ENCODE peak calls at places on chromosomes 5 and 9, in ten cellular contexts. One of them, this sample, is unnamed.

GRCh38 chr5:113246371-113246870 is 188.4 kb downstream of the TSSK1B start:
- DNase-seq in lower leg skin: no peak
- DNase-seq in cardiac muscle cell: no peak
- DNase-seq in heart right ventricle: no peak
- DNase-seq in Calu3: no peak
- DNase-seq in bronchial epithelial cell: no peak
- DNase-seq in mucosa of descending colon: no peak
- DNase-seq in astrocyte of the cerebellum: no peak
- DNase-seq in AG09319: no peak
- DNase-seq in fibroblast of the aortic adventitia: peak
- DNase-seq in this sample: no peak

GRCh38 chr9:96655198-96655851 is at the start of gene PRXL2C:
- DNase-seq in lower leg skin: peak
- DNase-seq in cardiac muscle cell: peak
- DNase-seq in heart right ventricle: peak
- DNase-seq in Calu3: peak
- DNase-seq in bronchial epithelial cell: peak
- DNase-seq in mucosa of descending colon: peak
- DNase-seq in astrocyte of the cerebellum: peak
- DNase-seq in AG09319: peak
- DNase-seq in fibroblast of the aortic adventitia: peak
- DNase-seq in this sample: peak

GRCh38 chr5:135535820-135536801 is at the start of gene NEUROG1:
- DNase-seq in lower leg skin: no peak
- DNase-seq in cardiac muscle cell: peak
- DNase-seq in heart right ventricle: no peak
- DNase-seq in Calu3: no peak
- DNase-seq in bronchial epithelial cell: no peak
- DNase-seq in mucosa of descending colon: peak
- DNase-seq in astrocyte of the cerebellum: no peak
- DNase-seq in AG09319: no peak
- DNase-seq in fibroblast of the aortic adventitia: no peak
- DNase-seq in this sample: no peak

GRCh38 chr5:159341145-159341544 is 10.9 kb upstream of the IL12B start:
- DNase-seq in lower leg skin: no peak
- DNase-seq in cardiac muscle cell: no peak
- DNase-seq in heart right ventricle: no peak
- DNase-seq in Calu3: no peak
- DNase-seq in bronchial epithelial cell: peak
- DNase-seq in mucosa of descending colon: no peak
- DNase-seq in astrocyte of the cerebellum: no peak
- DNase-seq in AG09319: no peak
- DNase-seq in fibroblast of the aortic adventitia: no peak
- DNase-seq in this sample: no peak

GRCh38 chr9:132030626-132031325 is 48.9 kb downstream of the MED27 start:
- DNase-seq in lower leg skin: no peak
- DNase-seq in cardiac muscle cell: no peak
- DNase-seq in heart right ventricle: no peak
- DNase-seq in Calu3: no peak
- DNase-seq in bronchial epithelial cell: no peak
- DNase-seq in mucosa of descending colon: no peak
- DNase-seq in astrocyte of the cerebellum: no peak
- DNase-seq in AG09319: no peak
- DNase-seq in fibroblast of the aortic adventitia: no peak
- DNase-seq in this sample: no peak

GRCh38 chr5:179700401-179700918 is 1.7 kb downstream of the CANX start:
- DNase-seq in lower leg skin: no peak
- DNase-seq in cardiac muscle cell: peak
- DNase-seq in heart right ventricle: no peak
- DNase-seq in Calu3: peak
- DNase-seq in bronchial epithelial cell: peak
- DNase-seq in mucosa of descending colon: no peak
- DNase-seq in astrocyte of the cerebellum: no peak
- DNase-seq in AG09319: no peak
- DNase-seq in fibroblast of the aortic adventitia: peak
- DNase-seq in this sample: no peak

GRCh38 chr9:86341007-86341491 is 13.2 kb downstream of the TUT7 start:
- DNase-seq in lower leg skin: no peak
- DNase-seq in cardiac muscle cell: no peak
- DNase-seq in heart right ventricle: no peak
- DNase-seq in Calu3: no peak
- DNase-seq in bronchial epithelial cell: peak
- DNase-seq in mucosa of descending colon: no peak
- DNase-seq in astrocyte of the cerebellum: no peak
- DNase-seq in AG09319: no peak
- DNase-seq in fibroblast of the aortic adventitia: no peak
- DNase-seq in this sample: no peak

GRCh38 chr5:133877351-133878235 is 90.8 kb downstream of the C5orf15 start:
- DNase-seq in lower leg skin: no peak
- DNase-seq in cardiac muscle cell: no peak
- DNase-seq in heart right ventricle: no peak
- DNase-seq in Calu3: no peak
- DNase-seq in bronchial epithelial cell: no peak
- DNase-seq in mucosa of descending colon: no peak
- DNase-seq in astrocyte of the cerebellum: no peak
- DNase-seq in AG09319: no peak
- DNase-seq in fibroblast of the aortic adventitia: no peak
- DNase-seq in this sample: no peak

GRCh38 chr5:171954721-171955120 is 51.7 kb downstream of the FBXW11 start:
- DNase-seq in lower leg skin: no peak
- DNase-seq in cardiac muscle cell: no peak
- DNase-seq in heart right ventricle: no peak
- DNase-seq in Calu3: no peak
- DNase-seq in bronchial epithelial cell: peak
- DNase-seq in mucosa of descending colon: no peak
- DNase-seq in astrocyte of the cerebellum: no peak
- DNase-seq in AG09319: no peak
- DNase-seq in fibroblast of the aortic adventitia: peak
- DNase-seq in this sample: no peak

GRCh38 chr9:21326526-21327139 is 8.6 kb downstream of the KLHL9 start:
- DNase-seq in lower leg skin: no peak
- DNase-seq in cardiac muscle cell: peak
- DNase-seq in heart right ventricle: no peak
- DNase-seq in Calu3: no peak
- DNase-seq in bronchial epithelial cell: peak
- DNase-seq in mucosa of descending colon: no peak
- DNase-seq in astrocyte of the cerebellum: peak
- DNase-seq in AG09319: no peak
- DNase-seq in fibroblast of the aortic adventitia: peak
- DNase-seq in this sample: no peak

DNA sequence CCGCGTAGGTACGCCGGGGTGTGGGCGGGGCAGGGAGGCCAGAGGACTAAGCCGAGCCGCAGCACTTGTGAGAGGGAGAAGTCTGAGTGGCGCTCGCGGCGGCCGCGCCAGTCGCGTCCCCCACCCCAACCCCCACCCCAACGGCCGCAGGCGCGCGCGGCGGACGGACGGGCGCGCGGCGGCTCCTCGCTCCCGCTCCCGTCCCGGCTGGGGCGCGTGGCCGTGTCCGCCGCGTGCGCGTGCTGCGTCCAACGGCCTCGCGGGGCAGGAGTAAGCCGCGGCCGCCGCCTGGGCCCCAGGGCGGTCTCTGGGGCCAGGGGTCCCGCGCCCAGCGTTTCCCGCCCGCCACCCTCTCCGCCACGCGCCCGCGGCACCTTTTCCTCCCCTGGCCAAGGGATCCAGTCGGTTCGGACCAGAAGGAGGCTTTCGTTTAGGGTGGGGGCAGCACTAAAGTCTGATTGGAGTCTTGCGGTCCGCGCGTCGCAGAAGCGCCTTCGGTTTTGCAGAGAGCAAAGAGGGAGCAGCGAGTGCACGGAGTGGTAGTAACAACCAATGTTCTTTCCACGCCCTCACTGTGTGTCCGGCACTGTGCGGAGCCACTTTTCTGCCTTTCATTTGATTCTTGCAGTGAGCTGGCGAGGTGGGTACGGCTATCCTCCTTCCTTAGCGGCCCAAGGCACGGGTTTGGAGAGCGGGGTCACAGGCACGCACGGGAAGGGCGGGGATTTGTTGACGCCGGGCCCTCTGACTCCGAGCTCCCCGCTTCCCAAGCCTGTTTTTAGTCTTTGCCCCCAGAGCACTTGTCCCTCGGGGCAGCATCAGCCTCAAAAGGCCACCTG is 494 bp downstream of the G3BP1 start:
- DNase-seq in lower leg skin: peak
- DNase-seq in cardiac muscle cell: peak
- DNase-seq in heart right ventricle: peak
- DNase-seq in Calu3: peak
- DNase-seq in bronchial epithelial cell: no peak
- DNase-seq in mucosa of descending colon: peak
- DNase-seq in astrocyte of the cerebellum: no peak
- DNase-seq in AG09319: no peak
- DNase-seq in fibroblast of the aortic adventitia: peak
- DNase-seq in this sample: no peak
- TF ChIP-seq CTCF in lower leg skin: no peak
- TF ChIP-seq CTCF in cardiac muscle cell: no peak
- TF ChIP-seq CTCF in heart right ventricle: no peak
- TF ChIP-seq CTCF in Calu3: no peak
- TF ChIP-seq CTCF in bronchial epithelial cell: no peak
- TF ChIP-seq CTCF in mucosa of descending colon: no peak
- TF ChIP-seq CTCF in astrocyte of the cerebellum: no peak
- TF ChIP-seq CTCF in AG09319: no peak
- TF ChIP-seq CTCF in fibroblast of the aortic adventitia: no peak
- TF ChIP-seq CTCF in this sample: no peak

GRCh38 chr5:177531209-177531940 is 14.6 kb upstream of the DDX41 start:
- DNase-seq in lower leg skin: no peak
- DNase-seq in cardiac muscle cell: no peak
- DNase-seq in heart right ventricle: no peak
- DNase-seq in Calu3: no peak
- DNase-seq in bronchial epithelial cell: peak
- DNase-seq in mucosa of descending colon: no peak
- DNase-seq in astrocyte of the cerebellum: no peak
- DNase-seq in AG09319: no peak
- DNase-seq in fibroblast of the aortic adventitia: no peak
- DNase-seq in this sample: no peak

GRCh38 chr5:177538876-177539275 is 15.5 kb downstream of the FAM193B start:
- DNase-seq in lower leg skin: no peak
- DNase-seq in cardiac muscle cell: no peak
- DNase-seq in heart right ventricle: no peak
- DNase-seq in Calu3: no peak
- DNase-seq in bronchial epithelial cell: peak
- DNase-seq in mucosa of descending colon: no peak
- DNase-seq in astrocyte of the cerebellum: no peak
- DNase-seq in AG09319: no peak
- DNase-seq in fibroblast of the aortic adventitia: no peak
- DNase-seq in this sample: no peak

GRCh38 chr5:177537389-177538361 is 16.7 kb downstream of the FAM193B start:
- DNase-seq in lower leg skin: no peak
- DNase-seq in cardiac muscle cell: peak
- DNase-seq in heart right ventricle: peak
- DNase-seq in Calu3: no peak
- DNase-seq in bronchial epithelial cell: peak
- DNase-seq in mucosa of descending colon: no peak
- DNase-seq in astrocyte of the cerebellum: peak
- DNase-seq in AG09319: peak
- DNase-seq in fibroblast of the aortic adventitia: peak
- DNase-seq in this sample: no peak

GRCh38 chr5:177536386-177536785 is 18.0 kb downstream of the FAM193B start:
- DNase-seq in lower leg skin: no peak
- DNase-seq in cardiac muscle cell: no peak
- DNase-seq in heart right ventricle: no peak
- DNase-seq in Calu3: no peak
- DNase-seq in bronchial epithelial cell: no peak
- DNase-seq in mucosa of descending colon: no peak
- DNase-seq in astrocyte of the cerebellum: no peak
- DNase-seq in AG09319: no peak
- DNase-seq in fibroblast of the aortic adventitia: no peak
- DNase-seq in this sample: no peak

DNA sequence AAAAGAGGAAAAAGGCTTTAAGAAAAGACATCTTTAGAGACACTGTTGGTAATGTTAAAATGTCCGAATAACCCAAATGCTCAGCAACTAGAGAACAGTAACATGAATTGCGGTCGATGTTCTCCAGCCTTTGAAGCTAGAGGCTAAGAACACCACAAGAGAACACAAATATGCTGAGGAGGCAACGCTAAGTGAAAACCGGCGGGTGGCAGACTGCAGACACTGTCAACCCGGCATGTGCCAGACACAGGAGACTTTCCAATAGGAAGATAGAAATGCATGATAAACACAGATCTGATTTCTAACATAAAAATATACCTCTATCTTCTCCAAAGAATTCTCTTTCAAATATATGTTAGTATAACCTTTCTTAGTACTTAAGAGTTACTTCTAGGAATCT is 18.4 kb upstream of the DDX41 start:
- DNase-seq in lower leg skin: no peak
- DNase-seq in cardiac muscle cell: no peak
- DNase-seq in heart right ventricle: no peak
- DNase-seq in Calu3: no peak
- DNase-seq in bronchial epithelial cell: no peak
- DNase-seq in mucosa of descending colon: no peak
- DNase-seq in astrocyte of the cerebellum: no peak
- DNase-seq in AG09319: no peak
- DNase-seq in fibroblast of the aortic adventitia: no peak
- DNase-seq in this sample: no peak
- TF ChIP-seq CTCF in lower leg skin: no peak
- TF ChIP-seq CTCF in cardiac muscle cell: no peak
- TF ChIP-seq CTCF in heart right ventricle: no peak
- TF ChIP-seq CTCF in Calu3: no peak
- TF ChIP-seq CTCF in bronchial epithelial cell: no peak
- TF ChIP-seq CTCF in mucosa of descending colon: no peak
- TF ChIP-seq CTCF in astrocyte of the cerebellum: no peak
- TF ChIP-seq CTCF in AG09319: no peak
- TF ChIP-seq CTCF in fibroblast of the aortic adventitia: no peak
- TF ChIP-seq CTCF in this sample: no peak

DNA sequence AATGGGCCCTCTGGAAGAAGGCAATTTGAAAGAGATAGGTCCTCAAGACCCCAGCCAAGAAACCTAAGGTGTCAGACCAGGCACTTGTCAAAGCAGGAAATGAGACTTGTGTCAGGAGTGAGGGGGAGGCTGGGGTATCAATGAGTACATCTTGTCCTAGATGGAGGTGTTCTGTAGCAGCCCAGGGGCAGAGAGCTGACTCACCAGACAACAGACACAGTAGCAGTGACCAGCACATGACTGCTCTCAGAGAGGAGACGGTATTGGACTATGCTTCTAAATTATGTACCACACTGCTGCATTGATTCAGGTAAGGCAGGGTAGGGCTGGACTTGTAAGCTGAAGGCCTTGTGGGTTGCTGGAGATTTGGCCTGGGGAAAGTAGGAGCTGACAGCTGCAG is 551.2 kb upstream of the KLF4 start:
- DNase-seq in lower leg skin: no peak
- DNase-seq in cardiac muscle cell: no peak
- DNase-seq in heart right ventricle: no peak
- DNase-seq in Calu3: peak
- DNase-seq in bronchial epithelial cell: peak
- DNase-seq in mucosa of descending colon: no peak
- DNase-seq in astrocyte of the cerebellum: no peak
- DNase-seq in AG09319: no peak
- DNase-seq in fibroblast of the aortic adventitia: no peak
- DNase-seq in this sample: no peak
- TF ChIP-seq CTCF in lower leg skin: no peak
- TF ChIP-seq CTCF in cardiac muscle cell: no peak
- TF ChIP-seq CTCF in heart right ventricle: no peak
- TF ChIP-seq CTCF in Calu3: no peak
- TF ChIP-seq CTCF in bronchial epithelial cell: no peak
- TF ChIP-seq CTCF in mucosa of descending colon: no peak
- TF ChIP-seq CTCF in astrocyte of the cerebellum: no peak
- TF ChIP-seq CTCF in AG09319: no peak
- TF ChIP-seq CTCF in fibroblast of the aortic adventitia: no peak
- TF ChIP-seq CTCF in this sample: no peak

GRCh38 chr5:120532835-120533234 is 68.7 kb downstream of the PRR16 start:
- DNase-seq in lower leg skin: no peak
- DNase-seq in cardiac muscle cell: peak
- DNase-seq in heart right ventricle: no peak
- DNase-seq in Calu3: peak
- DNase-seq in bronchial epithelial cell: no peak
- DNase-seq in mucosa of descending colon: no peak
- DNase-seq in astrocyte of the cerebellum: no peak
- DNase-seq in AG09319: no peak
- DNase-seq in fibroblast of the aortic adventitia: no peak
- DNase-seq in this sample: no peak
- TF ChIP-seq CTCF in lower leg skin: no peak
- TF ChIP-seq CTCF in cardiac muscle cell: peak
- TF ChIP-seq CTCF in heart right ventricle: no peak
- TF ChIP-seq CTCF in Calu3: no peak
- TF ChIP-seq CTCF in bronchial epithelial cell: no peak
- TF ChIP-seq CTCF in mucosa of descending colon: no peak
- TF ChIP-seq CTCF in astrocyte of the cerebellum: peak
- TF ChIP-seq CTCF in AG09319: no peak
- TF ChIP-seq CTCF in fibroblast of the aortic adventitia: peak
- TF ChIP-seq CTCF in this sample: no peak

This sample was measured in activated B cell treated with CpG ODN at 0.5 μM for 24 hours.